ENCODE peak calls at places on chromosomes 16 and 17, in five cellular contexts. J is right lobe of liver, Z is body of pancreas, F is ovary, W is IMR-90. Q is an unnamed sample.

GRCh38 chr16:57615813-57616212 is 12.6 kb upstream of the ADGRG1 start:
- DNase-seq in J (no peak), Z (no peak), F (no peak), W (no peak), Q (no peak)

GRCh38 chr17:2058521-2059124 is 3.7 kb downstream of the HIC1 start:
- DNase-seq in J (peak), Z (peak), F (peak), W (peak), Q (peak)

GRCh38 chr17:45234641-45235040 is 13.0 kb downstream of the FMNL1 start:
- DNase-seq in J (no peak), Z (no peak), F (no peak), W (no peak), Q (no peak)

GRCh38 chr16:64590516-64590915 is 531.3 kb downstream of the CDH11 start:
- DNase-seq in J (no peak), Z (no peak), F (no peak), W (peak), Q (no peak)

GRCh38 chr17:73571524-73572130 is 72.6 kb downstream of the SDK2 start:
- DNase-seq in J (no peak), Z (no peak), F (no peak), W (no peak), Q (no peak)

GRCh38 chr17:67139784-67140665 is 95.7 kb downstream of the CACNG1 start:
- DNase-seq in J (no peak), Z (peak), F (no peak), W (peak), Q (peak)

GRCh38 chr17:78498848-78499247 is 78.3 kb downstream of the DNAH17 start:
- DNase-seq in J (no peak), Z (no peak), F (no peak), W (no peak), Q (no peak)

GRCh38 chr16:47712276-47713224 is 251.4 kb downstream of the PHKB start:
- DNase-seq in J (no peak), Z (no peak), F (no peak), W (no peak), Q (no peak)

GRCh38 chr17:79991924-79992656 is 43.6 kb downstream of the TBC1D16 start:
- DNase-seq in J (peak), Z (peak), F (peak), W (peak), Q (no peak)

GRCh38 chr16:52705192-52705591 is 158.2 kb upstream of the TOX3 start:
- DNase-seq in J (no peak), Z (no peak), F (no peak), W (no peak), Q (no peak)

GRCh38 chr17:72183194-72183685 is 62.4 kb downstream of the SOX9 start:
- DNase-seq in J (no peak), Z (no peak), F (no peak), W (no peak), Q (no peak)

GRCh38 chr17:17765359-17765758 is 71.4 kb downstream of the SREBF1 start:
- DNase-seq in J (no peak), Z (no peak), F (no peak), W (peak), Q (no peak)

GRCh38 chr16:21169249-21169981 is 10.9 kb downstream of the LDAF1 start:
- DNase-seq in J (no peak), Z (no peak), F (no peak), W (peak), Q (no peak)

GRCh38 chr17:50129946-50130777 is at the start of gene SAMD14:
- DNase-seq in J (no peak), Z (no peak), F (no peak), W (peak), Q (no peak)

GRCh38 chr16:30958164-30959083 is 870 bp downstream of the SETD1A start:
- DNase-seq in J (no peak), Z (peak), F (peak), W (peak), Q (peak)

GRCh38 chr16:84947022-84947421 is 64.3 kb downstream of the ZDHHC7 start:
- DNase-seq in J (no peak), Z (no peak), F (no peak), W (no peak), Q (no peak)

GRCh38 chr16:8674413-8675022 is at the start of gene ABAT:
- DNase-seq in J (peak), Z (peak), F (peak), W (peak), Q (peak)
- TF ChIP-seq POLR2A in J (peak), Z (peak), F (peak), W (no peak), Q (no peak)

GRCh38 chr17:28828294-28829040 is 14.1 kb downstream of the FAM222B start:
- DNase-seq in J (peak), Z (no peak), F (no peak), W (peak), Q (no peak)
- TF ChIP-seq POLR2A in J (no peak), Z (no peak), F (no peak), W (no peak), Q (no peak)

GRCh38 chr17:81510524-81510797 is 2.1 kb downstream of the ACTG1 start:
- DNase-seq in J (no peak), Z (no peak), F (no peak), W (no peak), Q (no peak)

GRCh38 chr17:81509687-81510523 is 2.7 kb downstream of the ACTG1 start:
- DNase-seq in J (no peak), Z (no peak), F (no peak), W (no peak), Q (no peak)

GRCh38 chr17:81511550-81511799 is 1.1 kb downstream of the ACTG1 start:
- DNase-seq in J (no peak), Z (no peak), F (no peak), W (peak), Q (no peak)

GRCh38 chr17:81511800-81512559 is 619 bp downstream of the ACTG1 start:
- DNase-seq in J (peak), Z (peak), F (no peak), W (no peak), Q (no peak)

DNA sequence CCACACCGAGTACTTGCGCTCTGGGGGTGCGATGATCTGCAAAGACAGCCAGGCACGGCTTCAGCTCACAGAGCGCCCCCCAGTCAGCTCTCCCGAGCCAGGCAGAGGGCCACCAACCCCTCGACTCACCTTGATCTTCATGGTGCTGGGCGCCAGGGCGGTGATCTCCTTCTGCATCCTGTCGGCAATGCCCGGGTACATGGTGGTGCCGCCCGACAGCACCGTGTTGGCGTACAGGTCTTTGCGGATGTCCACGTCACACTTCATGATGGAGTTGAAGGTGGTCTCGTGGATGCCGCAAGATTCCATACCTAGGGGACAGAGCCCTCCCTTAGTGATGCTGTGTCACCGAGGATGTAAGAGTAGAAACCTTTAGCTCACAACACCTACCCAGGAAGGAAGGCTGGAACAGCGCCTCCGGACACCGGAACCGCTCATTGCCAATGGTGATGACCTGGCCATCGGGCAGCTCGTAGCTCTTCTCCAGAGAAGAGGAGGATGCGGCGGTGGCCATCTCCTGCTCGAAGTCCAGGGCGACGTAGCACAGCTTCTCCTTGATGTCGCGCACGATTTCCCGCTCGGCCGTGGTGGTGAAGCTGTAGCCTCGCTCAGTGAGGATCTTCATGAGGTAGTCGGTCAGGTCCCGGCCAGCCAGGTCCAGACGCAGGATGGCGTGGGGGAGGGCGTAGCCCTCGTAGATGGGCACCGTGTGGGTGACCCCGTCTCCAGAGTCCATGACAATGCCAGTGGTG is 1.6 kb downstream of the ACTG1 start:
- DNase-seq in J (peak), Z (peak), F (no peak), W (no peak), Q (no peak)
- TF ChIP-seq POLR2A in J (no peak), Z (no peak), F (no peak), W (no peak), Q (peak)

GRCh38 chr17:30477083-30477757 is at the start of gene GOSR1:
- DNase-seq in J (peak), Z (peak), F (peak), W (peak), Q (peak)
- TF ChIP-seq POLR2A in J (peak), Z (peak), F (no peak), W (peak), Q (peak)

DNA sequence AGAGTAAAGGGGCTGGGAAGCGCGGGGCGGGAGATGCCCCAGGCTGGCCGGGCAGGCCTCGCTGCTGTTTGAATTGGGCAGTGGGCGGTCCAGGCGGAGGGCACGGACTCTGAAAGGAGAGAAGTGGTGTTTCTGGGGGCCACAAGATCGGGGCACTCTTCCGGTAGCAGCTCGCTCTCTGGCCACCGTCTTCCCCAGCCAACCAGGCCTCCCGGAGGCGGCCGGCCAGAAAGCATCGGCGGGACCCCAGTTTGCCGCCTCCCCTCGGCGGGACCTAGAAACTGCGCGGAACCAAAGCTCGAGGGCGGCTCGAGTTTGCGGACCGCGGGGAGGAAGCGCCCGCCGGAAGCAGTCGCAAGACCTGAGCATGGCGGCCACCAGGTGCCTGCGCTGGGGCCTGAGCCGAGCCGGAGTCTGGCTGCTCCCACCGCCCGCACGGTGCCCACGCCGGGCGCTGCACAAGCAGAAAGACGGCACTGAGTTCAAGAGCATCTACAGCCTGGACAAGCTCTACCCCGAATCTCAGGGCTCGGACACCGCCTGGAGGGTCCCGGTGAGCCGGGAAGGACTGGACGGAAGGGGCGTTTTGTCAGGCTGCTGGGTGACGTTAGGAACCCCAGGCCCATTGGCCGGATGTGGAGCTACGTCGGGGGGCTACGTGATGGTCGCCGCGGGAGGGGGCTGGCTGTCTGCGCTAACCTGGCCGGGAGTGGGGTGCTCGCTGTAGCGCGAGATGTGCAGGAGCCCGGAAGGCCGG is at the start of gene MRPL58:
- DNase-seq in J (peak), Z (peak), F (peak), W (peak), Q (peak)
- TF ChIP-seq POLR2A in J (peak), Z (peak), F (peak), W (peak), Q (peak)

DNA sequence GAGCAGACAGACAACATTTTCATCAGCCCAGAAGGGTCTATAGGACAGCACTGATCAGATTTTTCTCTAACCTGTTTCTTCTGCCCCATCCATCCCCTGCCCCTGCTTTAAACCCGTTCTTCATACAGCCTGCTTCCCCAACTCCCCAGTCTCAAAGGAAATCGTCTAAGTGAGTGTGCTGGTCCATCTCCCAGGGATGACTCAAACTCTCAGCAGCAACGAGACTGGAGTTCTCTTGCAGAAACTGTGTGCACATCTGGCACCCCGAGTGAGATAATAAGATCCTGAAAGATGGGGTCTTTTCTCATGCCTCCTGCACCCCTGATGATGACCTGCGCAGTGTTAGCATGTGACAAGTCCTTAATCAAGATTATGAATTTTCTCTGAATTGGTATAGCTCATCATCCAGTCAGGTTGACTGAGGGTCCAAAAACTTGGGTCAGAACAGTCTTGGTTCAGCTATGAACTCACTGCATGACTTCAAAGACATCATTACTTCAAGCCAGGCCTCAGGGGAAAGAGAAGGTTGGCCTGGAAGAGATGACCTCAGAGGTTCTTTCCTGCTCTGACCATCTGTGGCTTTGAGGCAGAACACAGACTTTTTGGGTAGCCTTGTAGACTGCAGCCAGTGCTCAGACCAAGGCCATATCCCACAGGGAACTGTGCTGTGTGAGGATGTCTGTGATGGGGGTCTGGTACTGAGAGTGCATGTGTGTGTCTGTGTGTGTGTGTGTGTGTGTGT is 117.9 kb downstream of the SPACA3 start:
- DNase-seq in J (no peak), Z (no peak), F (no peak), W (no peak), Q (no peak)
- TF ChIP-seq POLR2A in J (no peak), Z (no peak), F (no peak), W (no peak), Q (no peak)

DNA sequence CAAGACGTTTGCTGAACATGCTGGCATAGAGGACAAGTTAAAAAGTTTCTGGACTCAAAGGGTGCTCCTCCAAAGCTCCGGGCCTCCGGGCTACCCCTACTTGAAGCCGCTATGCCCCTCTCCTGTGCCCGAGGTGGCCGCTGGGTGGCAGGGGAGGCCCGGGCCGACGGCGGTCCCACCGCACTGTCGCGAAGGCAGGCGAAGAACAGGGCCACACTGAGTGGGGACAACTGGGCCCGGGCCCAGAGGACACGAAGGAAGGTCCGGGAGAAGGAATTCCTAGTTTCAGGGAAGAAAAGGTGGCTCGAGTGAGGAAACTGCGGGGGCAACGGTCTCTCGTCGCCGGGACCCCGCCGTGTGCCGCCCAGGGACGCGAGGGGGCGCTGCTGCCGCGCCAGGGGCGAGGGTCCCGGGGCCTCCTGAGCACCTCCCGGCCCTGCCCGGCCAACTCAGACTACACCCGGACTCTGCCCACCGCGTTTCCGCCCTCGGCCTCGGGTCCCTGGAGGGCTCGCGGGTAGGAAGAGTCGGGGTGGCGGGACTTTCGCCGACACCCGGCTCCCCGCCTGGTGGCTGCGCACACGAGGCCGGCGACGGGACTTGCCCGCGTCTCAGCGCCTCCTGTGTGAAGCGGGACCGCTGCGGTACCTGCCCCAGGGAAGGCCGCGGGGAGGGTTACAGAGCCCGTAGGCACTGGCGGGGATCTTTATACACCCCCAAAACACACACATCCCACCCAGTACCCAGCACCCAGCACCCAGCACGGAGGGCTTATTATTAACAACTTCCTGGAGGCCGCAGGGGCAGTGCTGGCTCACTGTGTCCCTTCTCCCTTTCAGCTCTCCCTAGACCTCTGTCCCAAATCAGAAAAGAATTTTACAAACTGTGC is 772 bp upstream of the CHCT1 start:
- DNase-seq in J (peak), Z (peak), F (peak), W (peak), Q (no peak)
- TF ChIP-seq POLR2A in J (no peak), Z (no peak), F (no peak), W (no peak), Q (no peak)

GRCh38 chr17:42578282-42578869 is 847 bp upstream of the PSMC3IP start:
- DNase-seq in J (peak), Z (peak), F (peak), W (peak), Q (peak)
- TF ChIP-seq POLR2A in J (no peak), Z (no peak), F (no peak), W (no peak), Q (no peak)

DNA sequence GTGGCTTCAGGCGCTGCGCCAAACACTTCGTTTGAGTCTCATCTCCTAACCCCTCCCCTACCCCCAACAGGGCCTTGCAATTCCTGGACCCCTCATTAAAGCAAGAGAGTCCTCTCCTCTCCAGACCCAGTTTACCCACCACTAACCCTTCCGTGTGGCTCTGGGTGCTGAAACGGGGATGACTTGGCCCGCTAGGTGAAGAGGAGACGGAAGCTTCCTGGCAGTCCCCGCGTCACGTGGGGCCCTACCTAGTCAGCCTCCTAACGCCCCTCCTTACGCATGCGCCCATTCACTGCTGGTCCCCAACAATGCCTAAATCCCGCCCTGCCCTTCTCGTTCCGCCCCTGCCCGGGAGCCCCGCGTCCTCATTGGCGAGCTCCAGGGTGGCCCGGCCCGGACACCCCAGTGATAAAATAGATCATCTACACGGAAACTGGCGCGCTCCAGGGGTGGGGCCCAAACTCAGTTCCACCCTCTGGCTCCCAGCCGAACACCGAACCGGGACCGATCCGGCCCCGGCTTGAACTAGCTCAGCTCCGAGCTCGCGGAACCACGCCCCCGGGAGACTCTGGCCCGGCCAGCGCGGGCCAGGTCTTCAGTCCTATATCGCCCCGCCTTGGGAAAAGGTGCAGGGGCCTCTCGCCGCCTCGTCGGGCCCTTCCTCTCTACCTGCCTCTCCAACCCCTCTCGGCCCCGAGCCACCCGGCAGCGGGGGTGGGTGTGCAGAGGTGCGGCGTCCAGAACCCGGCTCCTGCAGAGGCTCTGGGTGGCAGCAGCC is at the start of gene SLC16A13:
- DNase-seq in J (peak), Z (peak), F (peak), W (peak), Q (peak)
- TF ChIP-seq POLR2A in J (peak), Z (peak), F (no peak), W (peak), Q (peak)

Q was measured in H54.